ENCODE peak calls at places on chromosome 19, in ten cellular contexts. One of them, this sample, is unnamed.
A peak's percentile ranks its signal among the peaks of the same experiment; 100 is the strongest.

GRCh38 chr19:38877781-38878574 is at the start of gene RINL:
- DNase-seq in heart left ventricle: peak; percentile 32
- DNase-seq in AG09309: no peak
- DNase-seq in A549: no peak
- DNase-seq in fibroblast of the aortic adventitia: no peak
- DNase-seq in GM23338: peak; percentile 43
- DNase-seq in GM10248: peak; percentile 85
- DNase-seq in brain microvascular endothelial cell: no peak
- DNase-seq in AG10803: no peak
- DNase-seq in RWPE1: no peak
- DNase-seq in this sample: no peak

GRCh38 chr19:54464624-54465266 is 1.2 kb upstream of the LENG9 start:
- DNase-seq in GM10248: peak; percentile 89
- DNase-seq in A549: peak; percentile 87
- DNase-seq in AG09309: no peak
- DNase-seq in fibroblast of the aortic adventitia: peak; percentile 62
- DNase-seq in heart left ventricle: peak; percentile 94
- DNase-seq in brain microvascular endothelial cell: peak; percentile 80
- DNase-seq in GM23338: peak; percentile 98
- DNase-seq in AG10803: peak; percentile 73
- DNase-seq in RWPE1: peak; percentile 78
- DNase-seq in this sample: no peak

GRCh38 chr19:36916991-36917390 is 859 bp downstream of the ZNF568 start:
- DNase-seq in GM10248: no peak
- DNase-seq in heart left ventricle: no peak
- DNase-seq in fibroblast of the aortic adventitia: peak; percentile 36
- DNase-seq in AG09309: no peak
- DNase-seq in AG10803: peak; percentile 44
- DNase-seq in RWPE1: no peak
- DNase-seq in GM23338: peak; percentile 20
- DNase-seq in brain microvascular endothelial cell: peak; percentile 25
- DNase-seq in A549: no peak
- DNase-seq in this sample: no peak

GRCh38 chr19:19661675-19662251 is 1.7 kb downstream of the ATP13A1 start:
- DNase-seq in RWPE1: no peak
- DNase-seq in GM10248: peak; percentile 80
- DNase-seq in GM23338: no peak
- DNase-seq in AG10803: no peak
- DNase-seq in heart left ventricle: no peak
- DNase-seq in brain microvascular endothelial cell: no peak
- DNase-seq in AG09309: no peak
- DNase-seq in fibroblast of the aortic adventitia: no peak
- DNase-seq in A549: no peak
- DNase-seq in this sample: no peak

GRCh38 chr19:30373593-30373992 is 1.4 kb downstream of the ZNF536 start:
- DNase-seq in A549: no peak
- DNase-seq in AG10803: no peak
- DNase-seq in heart left ventricle: no peak
- DNase-seq in AG09309: no peak
- DNase-seq in fibroblast of the aortic adventitia: no peak
- DNase-seq in brain microvascular endothelial cell: no peak
- DNase-seq in GM23338: peak; percentile 91
- DNase-seq in GM10248: no peak
- DNase-seq in RWPE1: no peak
- DNase-seq in this sample: no peak

GRCh38 chr19:45511074-45511473 is 3.8 kb downstream of the VASP start:
- DNase-seq in AG09309: no peak
- DNase-seq in brain microvascular endothelial cell: no peak
- DNase-seq in heart left ventricle: no peak
- DNase-seq in fibroblast of the aortic adventitia: no peak
- DNase-seq in AG10803: no peak
- DNase-seq in RWPE1: no peak
- DNase-seq in GM23338: no peak
- DNase-seq in A549: no peak
- DNase-seq in GM10248: no peak
- DNase-seq in this sample: no peak

GRCh38 chr19:37333457-37333856 is 37.4 kb upstream of the ZNF527 start:
- DNase-seq in RWPE1: no peak
- DNase-seq in AG10803: no peak
- DNase-seq in A549: no peak
- DNase-seq in GM10248: no peak
- DNase-seq in heart left ventricle: no peak
- DNase-seq in GM23338: no peak
- DNase-seq in AG09309: no peak
- DNase-seq in fibroblast of the aortic adventitia: peak; percentile 32
- DNase-seq in brain microvascular endothelial cell: no peak
- DNase-seq in this sample: no peak

GRCh38 chr19:37227996-37228395 is 10.0 kb downstream of the ZNF383 start:
- DNase-seq in A549: no peak
- DNase-seq in GM10248: no peak
- DNase-seq in brain microvascular endothelial cell: no peak
- DNase-seq in fibroblast of the aortic adventitia: no peak
- DNase-seq in heart left ventricle: no peak
- DNase-seq in GM23338: peak; percentile 84
- DNase-seq in AG10803: no peak
- DNase-seq in RWPE1: no peak
- DNase-seq in AG09309: no peak
- DNase-seq in this sample: no peak

DNA sequence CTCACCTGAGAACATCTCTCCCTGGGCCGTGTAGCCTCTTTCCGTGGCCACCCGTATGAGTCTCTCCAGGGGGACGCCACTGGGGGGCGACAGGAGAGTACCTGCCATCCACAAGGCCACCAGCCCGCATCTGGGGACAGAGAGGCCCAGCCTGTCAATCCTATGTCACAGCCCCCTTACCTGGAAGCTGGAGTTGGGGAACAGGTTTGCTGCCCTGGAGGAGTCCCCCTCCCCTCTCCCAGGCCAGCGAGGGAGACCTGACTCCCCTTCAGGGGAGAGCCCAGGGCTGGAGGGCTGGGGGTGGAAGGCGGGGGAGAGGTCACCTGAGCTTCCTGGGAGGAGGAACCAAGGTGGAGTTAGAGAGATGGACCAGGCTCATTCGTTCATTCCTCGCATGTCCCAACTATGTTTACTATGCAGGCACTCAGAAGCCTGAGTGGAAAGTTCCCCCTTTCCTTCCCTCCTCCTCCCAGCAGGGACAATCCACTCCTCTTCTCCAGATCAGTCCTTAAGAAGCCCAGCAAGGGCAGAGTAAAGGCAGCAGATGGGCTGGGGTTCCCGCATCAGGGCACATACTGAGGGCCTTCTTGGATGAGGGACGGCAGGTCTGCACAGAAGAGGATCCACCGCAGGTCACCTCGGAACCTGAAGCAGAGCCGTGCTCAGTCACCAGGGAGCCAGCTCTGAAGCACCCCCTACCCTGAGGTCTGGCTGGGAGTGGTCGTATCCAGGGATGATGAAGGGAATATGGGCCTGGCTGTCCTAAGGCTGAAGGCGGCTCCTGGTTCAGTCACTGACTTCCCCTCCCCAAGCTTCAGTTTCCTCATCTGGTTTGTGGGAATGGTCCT is 5.5 kb downstream of the ACTMAP start:
- DNase-seq in RWPE1: no peak
- DNase-seq in A549: no peak
- DNase-seq in GM23338: peak; percentile 64
- DNase-seq in heart left ventricle: no peak
- DNase-seq in fibroblast of the aortic adventitia: no peak
- DNase-seq in AG10803: peak; percentile 5
- DNase-seq in AG09309: no peak
- DNase-seq in brain microvascular endothelial cell: no peak
- DNase-seq in GM10248: peak; percentile 34
- DNase-seq in this sample: no peak
- TF ChIP-seq CTCF in RWPE1: no peak
- TF ChIP-seq CTCF in A549: peak; percentile 24
- TF ChIP-seq CTCF in GM23338: peak; percentile 42
- TF ChIP-seq CTCF in heart left ventricle: no peak
- TF ChIP-seq CTCF in fibroblast of the aortic adventitia: no peak
- TF ChIP-seq CTCF in AG10803: no peak
- TF ChIP-seq CTCF in AG09309: no peak
- TF ChIP-seq CTCF in brain microvascular endothelial cell: no peak
- TF ChIP-seq CTCF in GM10248: peak; percentile 16
- TF ChIP-seq CTCF in this sample: no peak

DNA sequence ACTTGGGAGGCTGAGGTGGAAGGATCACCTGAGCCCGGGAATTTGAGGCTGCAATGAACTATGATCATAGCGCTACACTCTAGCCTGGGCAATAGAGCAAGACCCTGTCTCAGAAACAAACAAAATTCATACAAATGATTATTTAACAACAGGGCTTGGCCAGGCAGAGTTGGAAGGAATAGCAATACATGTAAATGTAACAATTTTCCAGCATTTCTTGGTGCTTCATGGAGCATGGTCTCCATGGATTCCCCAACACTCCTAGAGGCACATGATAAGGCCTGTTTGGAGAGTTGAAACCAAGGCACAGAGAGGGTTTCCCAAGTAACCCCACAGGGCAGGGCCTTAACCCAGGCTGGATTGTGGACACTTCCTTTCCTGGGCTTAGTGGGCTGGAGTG is 10.2 kb downstream of the INSL3 start:
- DNase-seq in brain microvascular endothelial cell: no peak
- DNase-seq in fibroblast of the aortic adventitia: no peak
- DNase-seq in A549: no peak
- DNase-seq in heart left ventricle: no peak
- DNase-seq in RWPE1: no peak
- DNase-seq in GM23338: no peak
- DNase-seq in GM10248: no peak
- DNase-seq in AG10803: no peak
- DNase-seq in AG09309: no peak
- DNase-seq in this sample: no peak
- TF ChIP-seq CTCF in brain microvascular endothelial cell: no peak
- TF ChIP-seq CTCF in fibroblast of the aortic adventitia: no peak
- TF ChIP-seq CTCF in A549: no peak
- TF ChIP-seq CTCF in heart left ventricle: no peak
- TF ChIP-seq CTCF in RWPE1: no peak
- TF ChIP-seq CTCF in GM23338: no peak
- TF ChIP-seq CTCF in GM10248: no peak
- TF ChIP-seq CTCF in AG10803: no peak
- TF ChIP-seq CTCF in AG09309: no peak
- TF ChIP-seq CTCF in this sample: no peak

DNA sequence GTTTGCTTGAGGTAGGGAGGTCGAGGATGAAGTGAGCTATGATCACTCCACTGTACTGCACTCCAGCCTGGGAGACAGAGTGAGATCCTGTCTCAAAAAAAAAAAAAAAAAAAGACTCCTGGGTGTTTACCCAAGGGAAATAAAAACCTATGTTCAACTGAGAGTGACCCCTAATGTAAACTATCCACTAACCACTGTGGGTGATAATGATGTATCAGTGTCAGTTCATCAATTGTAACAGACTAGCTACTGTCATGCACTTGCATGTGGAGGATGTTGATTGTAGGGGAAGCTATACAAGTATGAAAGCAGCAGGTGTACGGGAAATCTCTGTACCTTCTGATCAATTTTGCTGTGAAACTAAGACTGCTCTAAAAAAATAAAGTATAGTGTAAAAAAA is 2.6 kb upstream of the CIB3 start:
- DNase-seq in heart left ventricle: no peak
- DNase-seq in GM23338: no peak
- DNase-seq in AG10803: no peak
- DNase-seq in RWPE1: no peak
- DNase-seq in fibroblast of the aortic adventitia: no peak
- DNase-seq in brain microvascular endothelial cell: no peak
- DNase-seq in A549: no peak
- DNase-seq in GM10248: no peak
- DNase-seq in AG09309: no peak
- DNase-seq in this sample: no peak
- TF ChIP-seq CTCF in heart left ventricle: no peak
- TF ChIP-seq CTCF in GM23338: no peak
- TF ChIP-seq CTCF in AG10803: no peak
- TF ChIP-seq CTCF in RWPE1: no peak
- TF ChIP-seq CTCF in fibroblast of the aortic adventitia: no peak
- TF ChIP-seq CTCF in brain microvascular endothelial cell: no peak
- TF ChIP-seq CTCF in A549: no peak
- TF ChIP-seq CTCF in GM10248: no peak
- TF ChIP-seq CTCF in AG09309: no peak
- TF ChIP-seq CTCF in this sample: no peak

DNA sequence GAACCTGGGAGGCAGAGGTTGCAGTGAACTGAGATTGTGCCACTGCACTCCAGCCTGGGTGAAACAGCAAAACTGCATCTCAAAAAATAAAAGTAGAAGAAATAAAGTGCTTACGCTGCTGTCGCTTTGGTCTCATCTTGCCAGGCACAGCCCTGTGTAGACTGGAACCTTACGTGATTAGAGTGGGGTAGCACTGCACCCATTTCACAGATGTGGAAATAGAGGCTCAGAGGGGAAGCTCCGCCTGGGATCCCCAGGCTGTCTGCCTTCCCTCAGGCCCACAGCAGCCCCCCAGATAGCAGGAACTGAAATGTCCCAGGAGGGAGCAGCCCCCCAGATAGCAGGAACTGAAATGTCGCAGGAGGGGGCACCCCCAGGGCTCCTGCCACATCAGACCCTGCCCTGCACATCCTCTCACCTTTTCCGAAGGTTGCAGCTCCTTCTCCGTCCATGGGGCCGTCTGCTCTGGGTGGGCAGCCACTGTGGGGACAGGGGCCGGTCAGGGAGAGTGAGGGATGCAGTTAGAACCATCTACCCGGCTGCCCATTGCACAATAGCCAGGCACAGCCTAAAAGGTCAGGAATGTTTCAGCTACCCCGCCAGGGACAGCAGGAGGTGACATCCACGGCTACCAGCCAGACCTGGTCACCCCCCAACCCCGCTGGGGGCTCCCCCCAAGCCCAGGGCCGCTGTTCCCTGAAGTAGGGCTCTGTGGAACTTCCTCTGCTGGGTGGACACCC is 1.9 kb downstream of the PLIN4 start:
- DNase-seq in AG09309: no peak
- DNase-seq in GM23338: no peak
- DNase-seq in brain microvascular endothelial cell: no peak
- DNase-seq in fibroblast of the aortic adventitia: no peak
- DNase-seq in GM10248: no peak
- DNase-seq in A549: no peak
- DNase-seq in heart left ventricle: peak; percentile 58
- DNase-seq in RWPE1: no peak
- DNase-seq in AG10803: no peak
- DNase-seq in this sample: no peak
- TF ChIP-seq CTCF in AG09309: no peak
- TF ChIP-seq CTCF in GM23338: no peak
- TF ChIP-seq CTCF in brain microvascular endothelial cell: no peak
- TF ChIP-seq CTCF in fibroblast of the aortic adventitia: no peak
- TF ChIP-seq CTCF in GM10248: no peak
- TF ChIP-seq CTCF in A549: no peak
- TF ChIP-seq CTCF in heart left ventricle: no peak
- TF ChIP-seq CTCF in RWPE1: no peak
- TF ChIP-seq CTCF in AG10803: no peak
- TF ChIP-seq CTCF in this sample: no peak

GRCh38 chr19:48085904-48086864 is 24.4 kb downstream of the PLA2G4C start:
- DNase-seq in brain microvascular endothelial cell: no peak
- DNase-seq in A549: no peak
- DNase-seq in GM23338: peak; percentile 61
- DNase-seq in AG09309: no peak
- DNase-seq in RWPE1: no peak
- DNase-seq in GM10248: no peak
- DNase-seq in heart left ventricle: no peak
- DNase-seq in AG10803: no peak
- DNase-seq in fibroblast of the aortic adventitia: no peak
- DNase-seq in this sample: no peak
- TF ChIP-seq CTCF in brain microvascular endothelial cell: peak; percentile 15
- TF ChIP-seq CTCF in A549: no peak
- TF ChIP-seq CTCF in GM23338: peak; percentile 54
- TF ChIP-seq CTCF in AG09309: no peak
- TF ChIP-seq CTCF in RWPE1: no peak
- TF ChIP-seq CTCF in GM10248: no peak
- TF ChIP-seq CTCF in heart left ventricle: no peak
- TF ChIP-seq CTCF in AG10803: no peak
- TF ChIP-seq CTCF in fibroblast of the aortic adventitia: no peak
- TF ChIP-seq CTCF in this sample: no peak

GRCh38 chr19:5547881-5548280 is 19.9 kb downstream of the TINCR start:
- DNase-seq in heart left ventricle: no peak
- DNase-seq in A549: peak; percentile 47
- DNase-seq in AG09309: no peak
- DNase-seq in RWPE1: peak; percentile 36
- DNase-seq in GM10248: no peak
- DNase-seq in brain microvascular endothelial cell: peak; percentile 13
- DNase-seq in AG10803: peak; percentile 48
- DNase-seq in fibroblast of the aortic adventitia: peak; percentile 52
- DNase-seq in GM23338: peak; percentile 87
- DNase-seq in this sample: no peak
- TF ChIP-seq CTCF in heart left ventricle: peak; percentile 38
- TF ChIP-seq CTCF in A549: peak; percentile 54
- TF ChIP-seq CTCF in AG09309: peak; percentile 65
- TF ChIP-seq CTCF in RWPE1: peak; percentile 40
- TF ChIP-seq CTCF in GM10248: peak; percentile 46
- TF ChIP-seq CTCF in brain microvascular endothelial cell: peak; percentile 80
- TF ChIP-seq CTCF in AG10803: peak; percentile 70
- TF ChIP-seq CTCF in fibroblast of the aortic adventitia: peak; percentile 73
- TF ChIP-seq CTCF in GM23338: peak; percentile 96
- TF ChIP-seq CTCF in this sample: peak; percentile 61

This sample was measured in AG09319.